ENCODE peak calls at places on chromosomes 7 and 10, in ten cellular contexts. H is stomach, E is D721Med, K is A549, G is WERI-Rb-1, T is dorsolateral prefrontal cortex, B is Panc1, F is GM12878, N is AG09319, P is upper lobe of right lung. Z is an unnamed sample.

GRCh38 chr7:45080958-45081669 is 7.7 kb downstream of the NACAD start:
- DNase-seq in H (no peak), E (no peak), K (no peak), G (no peak), T (no peak), B (no peak), F (no peak), N (no peak), P (no peak), Z (no peak)

GRCh38 chr7:45125193-45125904 is 13.9 kb upstream of the TBRG4 start:
- DNase-seq in H (no peak), E (no peak), K (no peak), G (no peak), T (no peak), B (no peak), F (no peak), N (no peak), P (no peak), Z (no peak)

GRCh38 chr7:117169907-117170306 is 153.0 kb downstream of the WNT2 start:
- DNase-seq in H (peak; percentile 34), E (no peak), K (no peak), G (no peak), T (no peak), B (no peak), F (no peak), N (no peak), P (no peak), Z (no peak)

GRCh38 chr7:139389091-139389490 is 29.4 kb downstream of the LUC7L2 start:
- DNase-seq in H (no peak), E (no peak), K (no peak), G (no peak), T (no peak), B (no peak), F (no peak), N (no peak), P (no peak), Z (no peak)

GRCh38 chr7:34133356-34133982 is 228.1 kb downstream of the BMPER start:
- DNase-seq in H (no peak), E (no peak), K (peak; percentile 16), G (peak; percentile 24), T (no peak), B (no peak), F (no peak), N (peak; percentile 74), P (no peak), Z (no peak)

GRCh38 chr10:103197177-103197576 is 4.1 kb upstream of the NT5C2 start:
- DNase-seq in H (peak; percentile 35), E (no peak), K (peak; percentile 73), G (no peak), T (no peak), B (peak; percentile 61), F (no peak), N (peak; percentile 11), P (no peak), Z (no peak)

GRCh38 chr7:111735661-111736323 is 173.5 kb upstream of the IMMP2L start:
- DNase-seq in H (peak; percentile 47), E (no peak), K (peak; percentile 62), G (peak; percentile 56), T (no peak), B (peak; percentile 46), F (no peak), N (no peak), P (no peak), Z (no peak)

GRCh38 chr7:155198901-155199845 is 98.5 kb upstream of the INSIG1 start:
- DNase-seq in H (no peak), E (no peak), K (peak; percentile 50), G (no peak), T (no peak), B (no peak), F (no peak), N (no peak), P (no peak), Z (peak; percentile 48)

GRCh38 chr10:71975891-71976725 is 11.9 kb downstream of the CHST3 start:
- DNase-seq in H (peak; percentile 60), E (no peak), K (peak; percentile 80), G (peak; percentile 54), T (no peak), B (peak; percentile 55), F (no peak), N (no peak), P (peak; percentile 51), Z (no peak)

GRCh38 chr7:98056580-98056979 is 50.1 kb upstream of the LMTK2 start:
- DNase-seq in H (no peak), E (no peak), K (no peak), G (no peak), T (no peak), B (no peak), F (no peak), N (no peak), P (no peak), Z (no peak)

GRCh38 chr10:112775892-112776679 is 174.0 kb upstream of the TCF7L2 start:
- DNase-seq in H (no peak), E (peak; percentile 20), K (no peak), G (peak; percentile 77), T (no peak), B (no peak), F (no peak), N (no peak), P (no peak), Z (no peak)

GRCh38 chr7:159012353-159013069 is 132.2 kb downstream of the VIPR2 start:
- DNase-seq in H (peak; percentile 88), E (no peak), K (no peak), G (no peak), T (no peak), B (no peak), F (no peak), N (no peak), P (peak; percentile 85), Z (no peak)

GRCh38 chr7:45920543-45921380 is at the start of gene IGFBP3:
- DNase-seq in H (no peak), E (peak; percentile 46), K (peak; percentile 41), G (peak; percentile 41), T (no peak), B (no peak), F (no peak), N (no peak), P (peak; percentile 72), Z (no peak)

GRCh38 chr10:129877773-129878371 is 86.2 kb downstream of the EBF3 start:
- DNase-seq in H (no peak), E (no peak), K (no peak), G (peak; percentile 47), T (no peak), B (peak; percentile 8), F (no peak), N (no peak), P (no peak), Z (no peak)
- TF ChIP-seq CTCF in H (no peak), E (peak; percentile 45), K (peak; percentile 32), G (peak; percentile 67), T (peak; percentile 45), B (peak; percentile 88), F (peak; percentile 62), N (peak; percentile 24), P (peak; percentile 53), Z (peak; percentile 71)

GRCh38 chr7:55052081-55052480 is 33.3 kb downstream of the EGFR start:
- DNase-seq in H (no peak), E (no peak), K (no peak), G (no peak), T (no peak), B (no peak), F (no peak), N (no peak), P (no peak), Z (no peak)

GRCh38 chr7:55053651-55054226 is 34.9 kb downstream of the EGFR start:
- DNase-seq in H (no peak), E (no peak), K (no peak), G (no peak), T (no peak), B (no peak), F (no peak), N (no peak), P (no peak), Z (no peak)

GRCh38 chr7:55048221-55048859 is 29.5 kb downstream of the EGFR start:
- DNase-seq in H (peak; percentile 34), E (no peak), K (no peak), G (no peak), T (no peak), B (no peak), F (no peak), N (no peak), P (no peak), Z (no peak)

GRCh38 chr7:55052726-55053431 is 34.1 kb downstream of the EGFR start:
- DNase-seq in H (no peak), E (no peak), K (no peak), G (no peak), T (no peak), B (no peak), F (no peak), N (no peak), P (no peak), Z (no peak)

GRCh38 chr7:55050286-55050685 is 31.5 kb downstream of the EGFR start:
- DNase-seq in H (no peak), E (no peak), K (no peak), G (no peak), T (no peak), B (no peak), F (no peak), N (no peak), P (no peak), Z (no peak)
- TF ChIP-seq CTCF in H (no peak), E (no peak), K (no peak), G (no peak), T (no peak), B (no peak), F (peak; percentile 7), N (peak; percentile 3), P (no peak), Z (no peak)

DNA sequence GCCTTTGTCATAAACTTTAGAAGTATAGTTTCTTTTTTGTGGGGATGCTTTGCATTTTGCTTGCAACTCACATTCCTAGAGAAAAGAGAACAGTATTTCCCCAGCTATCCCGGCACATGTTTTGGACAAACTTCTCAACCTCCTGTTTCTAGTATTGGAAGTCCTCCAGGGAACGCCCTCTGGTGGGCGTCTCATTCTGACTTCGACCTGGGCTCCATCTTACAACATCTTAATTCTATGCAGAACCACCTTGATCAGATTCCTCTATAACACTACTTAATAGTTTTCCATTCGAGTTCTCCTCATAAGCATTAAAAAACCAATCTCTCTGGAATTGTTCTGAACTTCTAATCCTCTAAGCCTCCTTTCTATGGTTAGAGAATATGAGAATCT is 139.5 kb upstream of the FZD8 start:
- DNase-seq in H (no peak), E (no peak), K (no peak), G (peak; percentile 23), T (no peak), B (no peak), F (no peak), N (no peak), P (no peak), Z (no peak)
- TF ChIP-seq CTCF in H (no peak), E (peak; percentile 7), K (no peak), G (peak; percentile 35), T (no peak), B (peak; percentile 19), F (no peak), N (no peak), P (no peak), Z (peak; percentile 61)

GRCh38 chr7:47231627-47232026 is 350.3 kb downstream of the TNS3 start:
- DNase-seq in H (no peak), E (no peak), K (no peak), G (no peak), T (no peak), B (no peak), F (no peak), N (no peak), P (no peak), Z (no peak)
- TF ChIP-seq CTCF in H (no peak), E (no peak), K (no peak), G (no peak), T (no peak), B (no peak), F (no peak), N (no peak), P (no peak), Z (no peak)

GRCh38 chr10:92849576-92850090 is 1.3 kb downstream of the EXOC6 start:
- DNase-seq in H (no peak), E (no peak), K (no peak), G (no peak), T (no peak), B (no peak), F (no peak), N (no peak), P (no peak), Z (no peak)
- TF ChIP-seq CTCF in H (no peak), E (no peak), K (no peak), G (no peak), T (no peak), B (no peak), F (no peak), N (no peak), P (no peak), Z (no peak)

Z was measured in type B pancreatic cell.